ENCODE peak calls at places on chromosomes 4 and X, in seven cellular contexts. I is nephron progenitor cell, G is lower leg skin, S is Peyer's patch, D is HFFc6, E is HCT116, O is AG10803. Q is an unnamed sample.

GRCh38 chrX:2176274-2176673 is 324.5 kb downstream of the DHRSX start:
- DNase-seq in O (no peak), G (no peak), D (no peak), S (no peak), I (no peak), E (no peak), Q (no peak)

GRCh38 chr4:3475713-3476260 is 12.7 kb downstream of the DOK7 start:
- DNase-seq in G (no peak), E (no peak), O (no peak), S (no peak), I (no peak), D (no peak), Q (no peak)

GRCh38 chr4:53800741-53801140 is 209.5 kb upstream of the LNX1 start:
- DNase-seq in E (no peak), S (no peak), G (no peak), O (no peak), I (no peak), D (no peak), Q (no peak)

GRCh38 chr4:138164218-138164617 is 77.9 kb downstream of the SLC7A11 start:
- DNase-seq in D (no peak), I (no peak), S (no peak), G (no peak), O (no peak), E (no peak), Q (no peak)

GRCh38 chr4:6474053-6474568 is 1.7 kb upstream of the PPP2R2C start:
- DNase-seq in I (no peak), E (no peak), S (no peak), G (peak), D (no peak), O (no peak), Q (no peak)

GRCh38 chr4:98677799-98678198 is 19.4 kb upstream of the TSPAN5 start:
- DNase-seq in S (no peak), O (no peak), E (no peak), G (no peak), D (no peak), I (no peak), Q (no peak)

GRCh38 chr4:98527528-98527927 is 130.9 kb downstream of the TSPAN5 start:
- DNase-seq in S (no peak), I (no peak), D (no peak), O (no peak), G (no peak), E (no peak), Q (no peak)

GRCh38 chrX:20066968-20067708 is 49.6 kb downstream of the MAP7D2 start:
- DNase-seq in O (peak), G (no peak), S (no peak), D (peak), I (no peak), E (peak), Q (peak)

GRCh38 chr4:57442834-57443291 is 332.7 kb upstream of the IGFBP7 start:
- DNase-seq in O (peak), I (peak), D (peak), S (no peak), G (no peak), E (no peak), Q (peak)

GRCh38 chr4:110631582-110632505 is 9.0 kb upstream of the PITX2 start:
- DNase-seq in G (peak), I (peak), E (peak), D (peak), O (peak), S (no peak), Q (peak)

GRCh38 chr4:148495463-148495862 is 53.2 kb upstream of the NR3C2 start:
- DNase-seq in S (no peak), E (no peak), G (no peak), I (no peak), O (no peak), D (no peak), Q (no peak)

GRCh38 chr4:114052227-114052626 is 72.8 kb upstream of the ARSJ start:
- DNase-seq in E (no peak), D (no peak), S (no peak), I (no peak), G (no peak), O (no peak), Q (no peak)

GRCh38 chrX:37697169-37697760 is 11.7 kb downstream of the XK start:
- DNase-seq in O (no peak), S (no peak), I (no peak), D (no peak), E (no peak), G (no peak), Q (no peak)

GRCh38 chrX:132737743-132738142 is 220.7 kb downstream of the HS6ST2 start:
- DNase-seq in G (no peak), S (no peak), I (no peak), E (peak), D (no peak), O (no peak), Q (no peak)

GRCh38 chr4:30535255-30535654 is 184.9 kb upstream of the PCDH7 start:
- DNase-seq in S (no peak), D (no peak), O (no peak), G (no peak), I (no peak), E (no peak), Q (no peak)

GRCh38 chrX:38249965-38250364 is 29.3 kb upstream of the SRPX start:
- DNase-seq in O (no peak), D (no peak), S (no peak), G (no peak), E (no peak), I (no peak), Q (peak)

GRCh38 chrX:133608406-133608805 is 193.1 kb upstream of the GPC4 start:
- DNase-seq in G (no peak), O (peak), D (no peak), S (no peak), E (no peak), I (no peak), Q (peak)

GRCh38 chrX:20374866-20375530 is 108.3 kb upstream of the RPS6KA3 start:
- DNase-seq in I (no peak), O (no peak), S (no peak), E (no peak), G (no peak), D (no peak), Q (peak)

GRCh38 chrX:24019448-24019847 is 7.5 kb downstream of the KLHL15 start:
- DNase-seq in O (no peak), I (no peak), E (no peak), D (no peak), G (no peak), S (no peak), Q (no peak)

GRCh38 chr4:29459926-29460325 is 1260.2 kb upstream of the PCDH7 start:
- DNase-seq in S (no peak), I (no peak), O (no peak), D (peak), G (no peak), E (no peak), Q (no peak)

GRCh38 chrX:103699243-103699642 is 11.5 kb upstream of the TMEM31 start:
- DNase-seq in D (no peak), I (no peak), O (no peak), G (no peak), S (no peak), E (no peak), Q (no peak)

GRCh38 chr4:8730159-8730558 is 137.6 kb downstream of the CPZ start:
- DNase-seq in S (no peak), E (no peak), G (peak), I (no peak), O (no peak), D (no peak), Q (no peak)

GRCh38 chr4:47367761-47368160 is 95.7 kb downstream of the COMMD8 start:
- DNase-seq in O (no peak), E (no peak), D (no peak), G (no peak), I (no peak), S (no peak), Q (no peak)

GRCh38 chrX:6159468-6159867 is 69.2 kb downstream of the NLGN4X start:
- DNase-seq in D (no peak), I (no peak), S (no peak), E (no peak), G (no peak), O (no peak), Q (no peak)

GRCh38 chrX:130805906-130806305 is 97.1 kb downstream of the ENOX2 start:
- DNase-seq in D (no peak), I (no peak), G (no peak), O (no peak), S (no peak), E (no peak), Q (peak)

GRCh38 chr4:110815950-110816349 is 193.1 kb upstream of the PITX2 start:
- DNase-seq in S (no peak), D (no peak), O (no peak), I (no peak), E (no peak), G (no peak), Q (no peak)

GRCh38 chr4:74549936-74550335 is 105.0 kb downstream of the AREG start:
- DNase-seq in O (peak), E (no peak), G (no peak), I (no peak), S (no peak), D (peak), Q (no peak)

GRCh38 chr4:167218022-167218608 is 16.2 kb downstream of the SPOCK3 start:
- DNase-seq in O (no peak), D (no peak), E (no peak), G (no peak), S (no peak), I (no peak), Q (no peak)

GRCh38 chr4:4856071-4857000 is 3.1 kb upstream of the MSX1 start:
- DNase-seq in G (no peak), D (no peak), O (no peak), E (no peak), I (peak), S (no peak), Q (no peak)

DNA sequence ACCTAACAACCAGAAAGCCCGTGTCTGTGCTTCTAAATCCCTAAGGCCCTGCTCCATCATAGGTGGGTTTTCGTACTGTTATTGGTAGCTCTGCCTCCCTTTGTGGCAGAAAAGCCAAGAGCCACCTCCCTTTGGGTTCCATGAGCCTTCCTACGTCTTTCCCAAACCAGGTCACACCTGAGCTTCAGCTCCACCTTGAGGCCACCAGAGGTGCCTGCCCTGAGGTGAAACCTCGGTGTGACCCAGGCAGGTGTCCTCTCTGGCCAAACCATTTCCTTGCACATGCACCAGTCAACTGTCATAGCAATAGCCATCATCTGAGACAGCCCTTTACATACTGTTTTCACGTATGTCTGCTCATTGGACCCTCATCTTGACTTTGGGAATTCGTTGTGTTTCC is 188.0 kb upstream of the RBPJ start:
- DNase-seq in G (no peak), S (no peak), E (no peak), D (no peak), O (no peak), I (no peak), Q (no peak)
- TF ChIP-seq CTCF in G (no peak), S (peak), E (peak), D (no peak), O (no peak), I (no peak), Q (no peak)

GRCh38 chrX:34426334-34426733 is 230.8 kb downstream of the TMEM47 start:
- DNase-seq in I (no peak), G (no peak), D (peak), S (no peak), O (no peak), E (no peak), Q (peak)
- TF ChIP-seq CTCF in I (no peak), G (no peak), D (peak), S (no peak), O (no peak), E (no peak), Q (no peak)

GRCh38 chrX:29903365-29903764 is 312.0 kb upstream of the MAGEB2 start:
- DNase-seq in D (no peak), O (peak), G (no peak), I (no peak), S (no peak), E (no peak), Q (peak)
- TF ChIP-seq CTCF in D (peak), O (peak), G (no peak), I (peak), S (no peak), E (no peak), Q (peak)

DNA sequence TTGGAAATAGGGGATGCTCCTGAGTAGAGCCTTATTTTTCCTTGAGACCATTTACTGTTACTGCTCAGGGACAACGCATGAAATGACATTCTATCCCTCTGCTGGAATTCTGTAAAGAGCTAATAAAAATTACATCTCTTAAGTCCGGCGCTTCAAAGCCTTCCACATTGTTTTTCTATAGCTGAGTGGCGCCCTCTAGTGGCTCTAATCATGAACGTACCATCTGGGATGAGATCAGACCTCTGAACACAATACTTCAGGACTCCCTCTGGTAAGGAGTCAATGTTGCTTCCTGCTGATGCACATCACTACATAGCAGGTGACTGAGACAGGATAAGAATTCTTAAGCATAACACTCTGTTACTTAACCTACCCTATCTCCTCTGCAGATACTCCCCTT is 6.0 kb downstream of the HMGN5 start:
- DNase-seq in E (peak), D (peak), G (no peak), O (peak), S (peak), I (peak), Q (peak)
- TF ChIP-seq CTCF in E (peak), D (peak), G (no peak), O (peak), S (peak), I (peak), Q (peak)

GRCh38 chr4:87422104-87423052 is at the start of gene NUDT9:
- DNase-seq in S (peak), I (peak), D (peak), E (peak), O (peak), G (peak), Q (peak)
- TF ChIP-seq CTCF in S (peak), I (no peak), D (no peak), E (no peak), O (no peak), G (no peak), Q (no peak)

DNA sequence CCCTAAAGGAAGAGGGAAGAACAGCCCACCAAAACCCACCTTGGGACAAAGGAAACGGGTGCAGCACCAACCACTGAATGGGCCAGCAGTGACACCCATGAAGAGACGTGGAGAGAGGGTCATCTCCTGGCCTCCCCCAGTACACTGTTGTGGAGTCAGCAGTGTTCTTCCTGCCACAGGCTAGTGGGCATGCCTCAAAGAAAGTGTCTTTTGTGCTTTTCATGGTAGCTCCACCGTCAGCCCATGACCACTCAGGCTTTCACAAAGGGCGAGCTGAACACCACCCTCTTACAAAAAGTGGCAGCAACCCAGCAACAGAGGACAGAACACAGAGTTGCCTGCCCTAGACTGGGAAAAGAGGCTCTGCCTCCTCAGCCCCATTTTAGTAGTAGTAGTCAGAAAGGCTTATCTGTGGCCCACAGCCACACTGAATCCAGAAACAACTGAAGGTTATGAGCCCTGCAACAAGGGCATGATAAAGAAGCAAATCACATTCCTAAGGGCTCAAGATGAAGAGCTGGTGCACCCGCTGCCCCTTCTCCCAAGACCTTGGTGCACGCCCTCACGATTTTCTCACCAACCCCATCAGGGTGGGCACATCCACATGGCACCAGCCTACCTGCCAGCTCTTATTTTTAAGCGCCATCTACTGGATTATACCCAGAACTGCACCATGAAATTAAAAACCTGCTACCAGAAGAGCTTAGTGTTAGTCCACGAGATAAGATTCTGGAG is 53.1 kb downstream of the RAB28 start:
- DNase-seq in E (no peak), G (no peak), S (no peak), D (no peak), I (no peak), O (no peak), Q (no peak)
- TF ChIP-seq CTCF in E (peak), G (no peak), S (no peak), D (peak), I (no peak), O (peak), Q (peak)

DNA sequence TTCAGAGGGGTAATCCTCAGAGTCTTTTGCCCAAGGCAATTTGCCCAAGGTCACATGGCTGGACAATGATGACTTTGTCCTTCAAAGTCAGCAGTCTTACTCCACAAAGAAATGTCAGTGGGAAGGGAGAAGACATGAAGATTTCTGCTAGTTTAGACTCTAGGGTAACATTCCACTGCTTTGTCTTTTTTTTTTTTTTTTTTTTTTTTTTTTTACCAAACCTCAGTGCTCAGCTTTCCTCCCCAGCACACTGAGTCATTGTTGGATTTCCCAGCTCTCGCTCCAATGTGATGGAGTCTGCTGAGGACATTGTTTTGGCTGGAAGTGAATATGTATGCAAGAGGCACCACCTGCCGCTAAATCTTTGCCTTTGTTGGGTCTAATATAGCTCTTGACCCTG is 7.2 kb upstream of the C1QTNF7 start:
- DNase-seq in D (peak), I (no peak), S (no peak), E (no peak), O (peak), G (no peak), Q (peak)
- TF ChIP-seq CTCF in D (peak), I (no peak), S (no peak), E (no peak), O (no peak), G (no peak), Q (no peak)

GRCh38 chrX:81286075-81286474 is 84.2 kb downstream of the SH3BGRL start:
- DNase-seq in S (no peak), D (no peak), G (no peak), O (no peak), E (no peak), I (no peak), Q (no peak)

GRCh38 chrX:81280148-81280547 is 78.2 kb downstream of the SH3BGRL start:
- DNase-seq in G (no peak), D (no peak), E (no peak), I (no peak), O (no peak), S (no peak), Q (no peak)
- TF ChIP-seq CTCF in G (no peak), D (peak), E (peak), I (no peak), O (no peak), S (no peak), Q (no peak)

GRCh38 chr4:155042014-155042413 is 166.4 kb upstream of the NPY2R start:
- DNase-seq in D (no peak), I (no peak), E (no peak), S (no peak), O (no peak), G (no peak), Q (no peak)
- TF ChIP-seq CTCF in D (no peak), I (no peak), E (no peak), S (no peak), O (no peak), G (no peak), Q (no peak)

DNA sequence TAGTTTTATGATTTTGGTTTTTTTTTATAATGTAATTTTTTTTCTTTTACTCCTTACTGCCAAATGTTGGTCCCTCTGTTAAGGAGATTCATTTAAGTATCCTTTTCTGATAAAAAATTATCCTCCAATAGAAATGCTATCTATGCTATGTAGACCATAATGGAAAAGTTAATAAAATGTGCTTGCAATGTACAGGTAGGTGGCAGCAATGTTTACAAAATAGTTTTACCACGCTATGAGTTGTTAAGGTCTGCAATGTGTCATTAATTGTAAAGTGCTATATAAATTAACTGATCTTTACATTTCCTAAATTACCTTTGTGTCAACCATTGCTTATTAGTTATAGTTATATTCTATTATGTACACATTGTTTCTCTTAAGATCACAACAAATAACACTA is 3.8 kb upstream of the CENPC start:
- DNase-seq in I (no peak), G (no peak), S (no peak), D (no peak), E (no peak), O (no peak), Q (peak)
- TF ChIP-seq CTCF in I (no peak), G (no peak), S (peak), D (peak), E (peak), O (peak), Q (peak)